ENCODE peak calls at places on chromosomes 1 and 21, in six cellular contexts. One of them, this sample, is unnamed.

GRCh38 chr1:206470692-206471414 is 577 bp downstream of the IKBKE start:
- DNase-seq in fibroblast of villous mesenchyme: peak
- DNase-seq in neural progenitor cell: peak
- DNase-seq in lower leg skin: no peak
- DNase-seq in transverse colon: peak
- DNase-seq in body of pancreas: peak
- DNase-seq in this sample: no peak

GRCh38 chr1:115710859-115711624 is 57.5 kb downstream of the CASQ2 start:
- DNase-seq in transverse colon: no peak
- DNase-seq in lower leg skin: no peak
- DNase-seq in neural progenitor cell: no peak
- DNase-seq in fibroblast of villous mesenchyme: peak
- DNase-seq in body of pancreas: no peak
- DNase-seq in this sample: no peak

GRCh38 chr1:1357871-1358432 is 403 bp downstream of the MXRA8 start:
- DNase-seq in body of pancreas: no peak
- DNase-seq in neural progenitor cell: no peak
- DNase-seq in transverse colon: no peak
- DNase-seq in fibroblast of villous mesenchyme: peak
- DNase-seq in lower leg skin: no peak
- DNase-seq in this sample: no peak

GRCh38 chr1:32715901-32716311 is 13.3 kb upstream of the SYNC start:
- DNase-seq in neural progenitor cell: no peak
- DNase-seq in fibroblast of villous mesenchyme: no peak
- DNase-seq in lower leg skin: no peak
- DNase-seq in body of pancreas: no peak
- DNase-seq in transverse colon: no peak
- DNase-seq in this sample: no peak

GRCh38 chr1:2163205-2163604 is 31.4 kb downstream of the FAAP20 start:
- DNase-seq in body of pancreas: no peak
- DNase-seq in neural progenitor cell: no peak
- DNase-seq in fibroblast of villous mesenchyme: no peak
- DNase-seq in lower leg skin: no peak
- DNase-seq in transverse colon: no peak
- DNase-seq in this sample: no peak

GRCh38 chr1:25017436-25018109 is 87.5 kb upstream of the RUNX3 start:
- DNase-seq in body of pancreas: no peak
- DNase-seq in transverse colon: no peak
- DNase-seq in fibroblast of villous mesenchyme: peak
- DNase-seq in neural progenitor cell: peak
- DNase-seq in lower leg skin: no peak
- DNase-seq in this sample: no peak

GRCh38 chr1:56309065-56309464 is 270.3 kb downstream of the PLPP3 start:
- DNase-seq in body of pancreas: no peak
- DNase-seq in neural progenitor cell: no peak
- DNase-seq in lower leg skin: no peak
- DNase-seq in transverse colon: no peak
- DNase-seq in fibroblast of villous mesenchyme: no peak
- DNase-seq in this sample: no peak

GRCh38 chr1:212070720-212071302 is 35.3 kb downstream of the DTL start:
- DNase-seq in fibroblast of villous mesenchyme: peak
- DNase-seq in transverse colon: no peak
- DNase-seq in neural progenitor cell: peak
- DNase-seq in lower leg skin: no peak
- DNase-seq in body of pancreas: no peak
- DNase-seq in this sample: no peak

GRCh38 chr1:44609412-44609767 is 64.9 kb downstream of the TMEM53 start:
- DNase-seq in body of pancreas: peak
- DNase-seq in lower leg skin: no peak
- DNase-seq in neural progenitor cell: peak
- DNase-seq in transverse colon: peak
- DNase-seq in fibroblast of villous mesenchyme: peak
- DNase-seq in this sample: no peak

GRCh38 chr21:43290529-43291346 is 121.9 kb downstream of the CRYAA start:
- DNase-seq in lower leg skin: no peak
- DNase-seq in transverse colon: peak
- DNase-seq in fibroblast of villous mesenchyme: no peak
- DNase-seq in neural progenitor cell: peak
- DNase-seq in body of pancreas: no peak
- DNase-seq in this sample: no peak

GRCh38 chr1:223401873-223402789 is 8.9 kb downstream of the CCDC185 start:
- DNase-seq in neural progenitor cell: no peak
- DNase-seq in body of pancreas: no peak
- DNase-seq in transverse colon: no peak
- DNase-seq in lower leg skin: no peak
- DNase-seq in fibroblast of villous mesenchyme: peak
- DNase-seq in this sample: no peak

GRCh38 chr1:204996981-204997380 is 46.0 kb upstream of the CNTN2 start:
- DNase-seq in fibroblast of villous mesenchyme: peak
- DNase-seq in body of pancreas: no peak
- DNase-seq in transverse colon: no peak
- DNase-seq in neural progenitor cell: no peak
- DNase-seq in lower leg skin: no peak
- DNase-seq in this sample: no peak

GRCh38 chr1:246932366-246932700 is 585 bp upstream of the AHCTF1 start:
- DNase-seq in body of pancreas: no peak
- DNase-seq in lower leg skin: no peak
- DNase-seq in fibroblast of villous mesenchyme: no peak
- DNase-seq in neural progenitor cell: peak
- DNase-seq in transverse colon: no peak
- DNase-seq in this sample: no peak

GRCh38 chr1:92186081-92186480 is 31.6 kb upstream of the C1orf146 start:
- DNase-seq in body of pancreas: no peak
- DNase-seq in neural progenitor cell: no peak
- DNase-seq in lower leg skin: no peak
- DNase-seq in transverse colon: no peak
- DNase-seq in fibroblast of villous mesenchyme: peak
- DNase-seq in this sample: no peak

GRCh38 chr1:36863061-36863460 is 171.3 kb downstream of the GRIK3 start:
- DNase-seq in body of pancreas: no peak
- DNase-seq in fibroblast of villous mesenchyme: no peak
- DNase-seq in neural progenitor cell: no peak
- DNase-seq in lower leg skin: no peak
- DNase-seq in transverse colon: no peak
- DNase-seq in this sample: no peak

GRCh38 chr1:36863500-36863899 is 170.8 kb downstream of the GRIK3 start:
- DNase-seq in transverse colon: no peak
- DNase-seq in lower leg skin: no peak
- DNase-seq in body of pancreas: no peak
- DNase-seq in fibroblast of villous mesenchyme: no peak
- DNase-seq in neural progenitor cell: no peak
- DNase-seq in this sample: no peak

GRCh38 chr1:36866168-36866814 is 168.0 kb downstream of the GRIK3 start:
- DNase-seq in neural progenitor cell: no peak
- DNase-seq in transverse colon: no peak
- DNase-seq in body of pancreas: no peak
- DNase-seq in lower leg skin: no peak
- DNase-seq in fibroblast of villous mesenchyme: no peak
- DNase-seq in this sample: no peak

GRCh38 chr1:36865080-36865900 is 169.0 kb downstream of the GRIK3 start:
- DNase-seq in transverse colon: no peak
- DNase-seq in neural progenitor cell: no peak
- DNase-seq in fibroblast of villous mesenchyme: no peak
- DNase-seq in lower leg skin: no peak
- DNase-seq in body of pancreas: no peak
- DNase-seq in this sample: no peak

GRCh38 chr1:36864182-36865079 is 169.9 kb downstream of the GRIK3 start:
- DNase-seq in fibroblast of villous mesenchyme: no peak
- DNase-seq in neural progenitor cell: peak
- DNase-seq in transverse colon: no peak
- DNase-seq in body of pancreas: no peak
- DNase-seq in lower leg skin: no peak
- DNase-seq in this sample: no peak
- TF ChIP-seq CTCF in fibroblast of villous mesenchyme: peak
- TF ChIP-seq CTCF in neural progenitor cell: peak
- TF ChIP-seq CTCF in transverse colon: no peak
- TF ChIP-seq CTCF in body of pancreas: peak
- TF ChIP-seq CTCF in lower leg skin: no peak
- TF ChIP-seq CTCF in this sample: peak

GRCh38 chr1:12422488-12422887 is 192.7 kb downstream of the VPS13D start:
- DNase-seq in lower leg skin: no peak
- DNase-seq in fibroblast of villous mesenchyme: no peak
- DNase-seq in neural progenitor cell: no peak
- DNase-seq in body of pancreas: no peak
- DNase-seq in transverse colon: no peak
- DNase-seq in this sample: no peak
- TF ChIP-seq CTCF in lower leg skin: no peak
- TF ChIP-seq CTCF in fibroblast of villous mesenchyme: no peak
- TF ChIP-seq CTCF in neural progenitor cell: peak
- TF ChIP-seq CTCF in body of pancreas: no peak
- TF ChIP-seq CTCF in transverse colon: no peak
- TF ChIP-seq CTCF in this sample: no peak

DNA sequence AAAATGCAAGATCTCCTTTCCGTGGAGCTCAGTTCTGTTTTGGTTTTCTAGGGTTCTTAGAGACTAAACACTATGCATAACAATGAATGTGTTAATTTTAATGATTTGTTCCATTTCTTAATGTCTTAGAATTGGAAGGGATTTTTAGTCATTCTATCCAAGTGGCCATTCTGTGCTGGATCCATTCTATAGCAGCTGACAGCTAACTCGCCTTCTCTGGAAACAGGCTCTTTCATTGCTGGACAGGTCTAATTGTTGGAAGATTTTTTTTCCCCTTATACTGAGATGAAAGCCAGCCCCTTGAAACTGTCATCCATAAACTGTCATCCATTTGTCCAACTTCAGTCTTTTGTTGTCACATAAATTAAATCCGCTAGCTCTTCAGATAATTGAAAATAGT is 19.5 kb downstream of the AK4 start:
- DNase-seq in body of pancreas: no peak
- DNase-seq in fibroblast of villous mesenchyme: no peak
- DNase-seq in transverse colon: no peak
- DNase-seq in neural progenitor cell: no peak
- DNase-seq in lower leg skin: no peak
- DNase-seq in this sample: no peak
- TF ChIP-seq CTCF in body of pancreas: no peak
- TF ChIP-seq CTCF in fibroblast of villous mesenchyme: no peak
- TF ChIP-seq CTCF in transverse colon: no peak
- TF ChIP-seq CTCF in neural progenitor cell: no peak
- TF ChIP-seq CTCF in lower leg skin: no peak
- TF ChIP-seq CTCF in this sample: no peak

GRCh38 chr1:228547464-228547792 is 60.2 kb downstream of the RNF187 start:
- DNase-seq in neural progenitor cell: no peak
- DNase-seq in fibroblast of villous mesenchyme: no peak
- DNase-seq in transverse colon: no peak
- DNase-seq in lower leg skin: no peak
- DNase-seq in body of pancreas: no peak
- DNase-seq in this sample: no peak

GRCh38 chr1:228554107-228554506 is 66.9 kb downstream of the RNF187 start:
- DNase-seq in fibroblast of villous mesenchyme: no peak
- DNase-seq in transverse colon: no peak
- DNase-seq in body of pancreas: no peak
- DNase-seq in neural progenitor cell: no peak
- DNase-seq in lower leg skin: no peak
- DNase-seq in this sample: no peak

GRCh38 chr1:228555074-228555989 is 68.2 kb downstream of the RNF187 start:
- DNase-seq in lower leg skin: no peak
- DNase-seq in neural progenitor cell: peak
- DNase-seq in fibroblast of villous mesenchyme: peak
- DNase-seq in transverse colon: no peak
- DNase-seq in body of pancreas: no peak
- DNase-seq in this sample: no peak

GRCh38 chr1:228548788-228549187 is 61.6 kb downstream of the RNF187 start:
- DNase-seq in lower leg skin: no peak
- DNase-seq in fibroblast of villous mesenchyme: no peak
- DNase-seq in body of pancreas: no peak
- DNase-seq in transverse colon: no peak
- DNase-seq in neural progenitor cell: no peak
- DNase-seq in this sample: no peak

GRCh38 chr1:228552596-228553176 is 65.5 kb downstream of the RNF187 start:
- DNase-seq in lower leg skin: no peak
- DNase-seq in body of pancreas: no peak
- DNase-seq in neural progenitor cell: no peak
- DNase-seq in fibroblast of villous mesenchyme: no peak
- DNase-seq in transverse colon: no peak
- DNase-seq in this sample: no peak
- TF ChIP-seq CTCF in lower leg skin: no peak
- TF ChIP-seq CTCF in body of pancreas: no peak
- TF ChIP-seq CTCF in neural progenitor cell: no peak
- TF ChIP-seq CTCF in fibroblast of villous mesenchyme: no peak
- TF ChIP-seq CTCF in transverse colon: no peak
- TF ChIP-seq CTCF in this sample: no peak

DNA sequence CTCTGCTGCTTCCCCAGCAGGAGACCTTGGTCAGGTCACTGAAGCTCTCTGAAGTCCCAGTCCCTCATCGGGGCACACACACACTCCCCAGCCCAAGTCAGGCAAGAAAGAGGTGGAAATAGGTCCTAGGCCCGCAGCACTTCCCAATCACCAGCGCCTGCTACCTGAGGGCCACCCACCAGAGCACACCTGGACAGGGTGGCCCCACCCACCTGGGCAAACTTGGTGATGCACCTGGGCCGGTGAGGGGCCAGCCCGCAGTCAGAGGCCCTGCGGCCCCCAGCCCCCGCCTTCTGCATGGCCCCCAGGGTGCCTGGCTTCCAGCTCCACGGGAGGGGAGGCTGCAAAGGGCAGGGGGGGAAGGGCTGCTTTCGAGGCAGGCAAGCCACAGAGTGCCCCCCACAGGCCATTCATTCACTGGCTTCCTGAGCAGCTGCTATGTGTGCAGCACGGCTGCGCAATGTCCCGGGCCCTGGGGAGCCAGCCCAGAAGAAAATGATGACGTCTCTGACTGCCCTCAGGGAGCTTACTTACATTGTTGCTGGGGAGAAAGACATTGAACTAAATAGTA is 4.7 kb downstream of the SH2D5 start:
- DNase-seq in neural progenitor cell: peak
- DNase-seq in body of pancreas: no peak
- DNase-seq in lower leg skin: no peak
- DNase-seq in transverse colon: no peak
- DNase-seq in fibroblast of villous mesenchyme: no peak
- DNase-seq in this sample: no peak
- TF ChIP-seq CTCF in neural progenitor cell: peak
- TF ChIP-seq CTCF in body of pancreas: no peak
- TF ChIP-seq CTCF in lower leg skin: no peak
- TF ChIP-seq CTCF in transverse colon: no peak
- TF ChIP-seq CTCF in fibroblast of villous mesenchyme: peak
- TF ChIP-seq CTCF in this sample: peak

GRCh38 chr1:225567789-225568188 is 85.1 kb downstream of the ENAH start:
- DNase-seq in neural progenitor cell: peak
- DNase-seq in body of pancreas: no peak
- DNase-seq in transverse colon: no peak
- DNase-seq in fibroblast of villous mesenchyme: peak
- DNase-seq in lower leg skin: no peak
- DNase-seq in this sample: no peak
- TF ChIP-seq CTCF in neural progenitor cell: peak
- TF ChIP-seq CTCF in body of pancreas: peak
- TF ChIP-seq CTCF in transverse colon: no peak
- TF ChIP-seq CTCF in fibroblast of villous mesenchyme: peak
- TF ChIP-seq CTCF in lower leg skin: no peak
- TF ChIP-seq CTCF in this sample: peak

DNA sequence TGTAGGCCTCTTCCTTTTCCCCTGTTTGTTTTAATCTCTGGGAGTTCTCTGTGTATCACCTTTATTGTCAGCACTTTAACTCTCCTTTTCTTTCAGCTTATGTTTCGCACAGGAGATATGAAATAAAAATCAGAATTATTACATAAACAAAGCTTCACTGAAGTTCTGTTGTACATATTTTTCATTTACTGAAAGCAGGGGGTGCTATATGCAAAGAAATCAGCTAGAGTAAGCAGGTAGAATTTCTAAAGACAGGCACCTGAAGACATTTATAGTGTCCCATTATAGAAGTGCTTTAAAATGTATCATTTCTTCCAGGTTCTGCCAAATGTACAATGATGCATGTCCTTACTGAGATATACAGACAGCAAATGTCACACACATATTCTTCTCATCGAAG is 585.0 kb downstream of the PLA2G4A start:
- DNase-seq in transverse colon: no peak
- DNase-seq in fibroblast of villous mesenchyme: peak
- DNase-seq in neural progenitor cell: no peak
- DNase-seq in body of pancreas: no peak
- DNase-seq in lower leg skin: no peak
- DNase-seq in this sample: no peak
- TF ChIP-seq CTCF in transverse colon: no peak
- TF ChIP-seq CTCF in fibroblast of villous mesenchyme: no peak
- TF ChIP-seq CTCF in neural progenitor cell: peak
- TF ChIP-seq CTCF in body of pancreas: peak
- TF ChIP-seq CTCF in lower leg skin: no peak
- TF ChIP-seq CTCF in this sample: peak